ENCODE peak calls at places on chromosomes 3 and 15, in nine cellular contexts. C is choroid plexus epithelial cell, N is AG04450, V is heart left ventricle, K is AG10803, M is adrenal gland, X is HFF-Myc, D is heart right ventricle, O is cardiac fibroblast. W is an unnamed sample.

GRCh38 chr3:170171563-170171962 is 10.0 kb downstream of the PHC3 start:
- DNase-seq in C (no peak), N (no peak), V (no peak), K (no peak), M (no peak), X (no peak), D (no peak), O (no peak), W (no peak)

GRCh38 chr3:197219627-197220026 is 78.8 kb downstream of the DLG1 start:
- DNase-seq in C (no peak), N (no peak), V (no peak), K (no peak), M (no peak), X (no peak), D (no peak), O (no peak), W (no peak)

GRCh38 chr3:10933021-10933420 is 59.5 kb upstream of the SLC6A1 start:
- DNase-seq in C (no peak), N (no peak), V (no peak), K (no peak), M (peak), X (no peak), D (no peak), O (no peak), W (no peak)

GRCh38 chr3:136694321-136694720 is 57.9 kb downstream of the STAG1 start:
- DNase-seq in C (no peak), N (no peak), V (no peak), K (no peak), M (no peak), X (no peak), D (no peak), O (no peak), W (no peak)

GRCh38 chr15:74336061-74337005 is 31.1 kb downstream of the CYP11A1 start:
- DNase-seq in C (no peak), N (no peak), V (no peak), K (no peak), M (no peak), X (no peak), D (no peak), O (peak), W (peak)

GRCh38 chr3:32239638-32240550 is 1.4 kb downstream of the CMTM8 start:
- DNase-seq in C (peak), N (no peak), V (no peak), K (no peak), M (no peak), X (no peak), D (peak), O (peak), W (peak)

GRCh38 chr3:185711255-185711870 is 113.5 kb downstream of the IGF2BP2 start:
- DNase-seq in C (peak), N (no peak), V (no peak), K (peak), M (no peak), X (no peak), D (no peak), O (peak), W (peak)

GRCh38 chr3:195546130-195546560 is 3.0 kb upstream of the PPP1R2 start:
- DNase-seq in C (peak), N (no peak), V (peak), K (peak), M (peak), X (peak), D (peak), O (peak), W (peak)

GRCh38 chr3:108931025-108931424 is 22.7 kb downstream of the GUCA1C start:
- DNase-seq in C (no peak), N (no peak), V (no peak), K (no peak), M (no peak), X (no peak), D (no peak), O (no peak), W (no peak)

GRCh38 chr3:94184781-94185180 is 121.9 kb downstream of the NSUN3 start:
- DNase-seq in C (peak), N (no peak), V (no peak), K (peak), M (no peak), X (no peak), D (no peak), O (peak), W (peak)

GRCh38 chr15:39228889-39229288 is 352.0 kb upstream of the THBS1 start:
- DNase-seq in C (no peak), N (no peak), V (no peak), K (no peak), M (no peak), X (no peak), D (no peak), O (no peak), W (no peak)

GRCh38 chr3:82676356-82677026 is 915.0 kb upstream of the GBE1 start:
- DNase-seq in C (peak), N (no peak), V (no peak), K (no peak), M (no peak), X (no peak), D (no peak), O (no peak), W (no peak)

GRCh38 chr3:7543294-7543693 is 682.4 kb downstream of the GRM7 start:
- DNase-seq in C (no peak), N (no peak), V (no peak), K (no peak), M (no peak), X (no peak), D (no peak), O (peak), W (peak)

GRCh38 chr15:62482715-62483429 is 317.8 kb upstream of the C2CD4B start:
- DNase-seq in C (peak), N (no peak), V (no peak), K (peak), M (no peak), X (no peak), D (no peak), O (peak), W (no peak)

GRCh38 chr15:62119224-62119925 is 45.7 kb downstream of the C2CD4B start:
- DNase-seq in C (peak), N (peak), V (no peak), K (peak), M (no peak), X (peak), D (peak), O (peak), W (peak)

GRCh38 chr15:99474041-99474906 is 91.5 kb upstream of the MEF2A start:
- DNase-seq in C (no peak), N (no peak), V (peak), K (no peak), M (peak), X (no peak), D (peak), O (peak), W (no peak)

GRCh38 chr3:41997702-41998551 is 36.0 kb upstream of the ULK4 start:
- DNase-seq in C (peak), N (no peak), V (no peak), K (no peak), M (no peak), X (no peak), D (no peak), O (peak), W (peak)

GRCh38 chr3:14543446-14543845 is 3.3 kb upstream of the GRIP2 start:
- DNase-seq in C (no peak), N (no peak), V (no peak), K (no peak), M (no peak), X (no peak), D (no peak), O (no peak), W (no peak)

GRCh38 chr15:96360581-96361308 is 30.2 kb downstream of the NR2F2 start:
- DNase-seq in C (no peak), N (no peak), V (no peak), K (no peak), M (no peak), X (no peak), D (no peak), O (no peak), W (no peak)

GRCh38 chr3:153210660-153211059 is 48.6 kb downstream of the RAP2B start:
- DNase-seq in C (no peak), N (no peak), V (no peak), K (peak), M (no peak), X (no peak), D (no peak), O (no peak), W (no peak)

GRCh38 chr3:171614318-171614967 is 154.2 kb upstream of the TNIK start:
- DNase-seq in C (peak), N (no peak), V (peak), K (no peak), M (no peak), X (no peak), D (peak), O (peak), W (peak)

GRCh38 chr3:7710284-7710683 is 791.3 kb upstream of the LMCD1 start:
- DNase-seq in C (no peak), N (no peak), V (no peak), K (no peak), M (no peak), X (no peak), D (no peak), O (no peak), W (no peak)

GRCh38 chr3:66405701-66406091 is 95.1 kb downstream of the LRIG1 start:
- DNase-seq in C (peak), N (peak), V (no peak), K (peak), M (peak), X (peak), D (no peak), O (peak), W (peak)

GRCh38 chr3:59982510-59982909 is 932.7 kb upstream of the CFAP20DC start:
- DNase-seq in C (no peak), N (no peak), V (no peak), K (no peak), M (no peak), X (no peak), D (no peak), O (no peak), W (no peak)

GRCh38 chr3:42526616-42527367 is 24.3 kb downstream of the VIPR1 start:
- DNase-seq in C (no peak), N (no peak), V (no peak), K (no peak), M (no peak), X (no peak), D (no peak), O (no peak), W (no peak)

GRCh38 chr15:73031648-73032047 is 20.6 kb upstream of the NEO1 start:
- DNase-seq in C (no peak), N (no peak), V (no peak), K (no peak), M (no peak), X (no peak), D (no peak), O (no peak), W (no peak)

GRCh38 chr3:24686764-24687163 is 192.1 kb upstream of the THRB start:
- DNase-seq in C (peak), N (no peak), V (no peak), K (peak), M (no peak), X (no peak), D (no peak), O (peak), W (peak)

GRCh38 chr15:92059036-92059970 is 205.8 kb downstream of the SLCO3A1 start:
- DNase-seq in C (no peak), N (no peak), V (peak), K (no peak), M (no peak), X (no peak), D (peak), O (no peak), W (no peak)

GRCh38 chr3:37321260-37321852 is 147.0 kb upstream of the LRRFIP2 start:
- DNase-seq in C (peak), N (no peak), V (no peak), K (peak), M (no peak), X (no peak), D (no peak), O (peak), W (peak)

GRCh38 chr15:40873625-40874561 is at the start of gene RHOV:
- DNase-seq in C (peak), N (no peak), V (peak), K (peak), M (peak), X (no peak), D (no peak), O (peak), W (peak)

GRCh38 chr3:32643354-32643753 is 41.6 kb upstream of the CNOT10 start:
- DNase-seq in C (no peak), N (no peak), V (no peak), K (no peak), M (no peak), X (no peak), D (no peak), O (no peak), W (no peak)

GRCh38 chr3:115165701-115166100 is 18.6 kb upstream of the ZBTB20 start:
- DNase-seq in C (no peak), N (no peak), V (no peak), K (peak), M (no peak), X (no peak), D (no peak), O (no peak), W (no peak)
- H3K4me3 ChIP-seq in C (no peak), N (no peak), V (no peak), K (no peak), M (no peak), X (no peak), D (no peak), O (no peak), W (no peak)

DNA sequence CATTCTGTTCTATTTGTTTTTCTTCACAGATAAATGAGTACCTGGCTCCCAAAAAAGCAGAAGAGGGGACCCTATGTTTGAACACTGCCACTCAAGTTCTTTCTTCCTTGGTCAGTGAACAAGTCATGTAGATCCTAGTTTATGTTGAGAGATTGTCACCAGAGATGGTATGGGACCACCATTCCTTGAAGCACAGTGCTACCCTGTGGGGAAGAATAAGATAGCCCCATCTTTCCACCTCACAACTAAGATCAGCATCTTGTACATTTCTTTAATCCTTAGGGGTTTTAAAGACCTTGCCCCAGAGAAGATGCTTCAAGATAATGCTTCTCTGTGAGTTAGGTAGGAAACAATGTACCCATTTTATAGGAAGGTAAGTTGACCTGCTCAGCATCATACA is 233.5 kb upstream of the WNT5A start:
- DNase-seq in C (peak), N (no peak), V (no peak), K (peak), M (no peak), X (no peak), D (no peak), O (peak), W (peak)
- TF ChIP-seq CTCF in C (peak), N (peak), V (no peak), K (peak), M (peak), X (peak), D (no peak), O (peak), W (peak)

GRCh38 chr3:48151807-48152427 is 36.3 kb downstream of the CDC25A start:
- DNase-seq in C (no peak), N (no peak), V (no peak), K (no peak), M (peak), X (no peak), D (peak), O (no peak), W (no peak)

GRCh38 chr3:48155122-48155521 is 33.1 kb downstream of the CDC25A start:
- DNase-seq in C (peak), N (peak), V (no peak), K (peak), M (no peak), X (peak), D (no peak), O (peak), W (peak)

DNA sequence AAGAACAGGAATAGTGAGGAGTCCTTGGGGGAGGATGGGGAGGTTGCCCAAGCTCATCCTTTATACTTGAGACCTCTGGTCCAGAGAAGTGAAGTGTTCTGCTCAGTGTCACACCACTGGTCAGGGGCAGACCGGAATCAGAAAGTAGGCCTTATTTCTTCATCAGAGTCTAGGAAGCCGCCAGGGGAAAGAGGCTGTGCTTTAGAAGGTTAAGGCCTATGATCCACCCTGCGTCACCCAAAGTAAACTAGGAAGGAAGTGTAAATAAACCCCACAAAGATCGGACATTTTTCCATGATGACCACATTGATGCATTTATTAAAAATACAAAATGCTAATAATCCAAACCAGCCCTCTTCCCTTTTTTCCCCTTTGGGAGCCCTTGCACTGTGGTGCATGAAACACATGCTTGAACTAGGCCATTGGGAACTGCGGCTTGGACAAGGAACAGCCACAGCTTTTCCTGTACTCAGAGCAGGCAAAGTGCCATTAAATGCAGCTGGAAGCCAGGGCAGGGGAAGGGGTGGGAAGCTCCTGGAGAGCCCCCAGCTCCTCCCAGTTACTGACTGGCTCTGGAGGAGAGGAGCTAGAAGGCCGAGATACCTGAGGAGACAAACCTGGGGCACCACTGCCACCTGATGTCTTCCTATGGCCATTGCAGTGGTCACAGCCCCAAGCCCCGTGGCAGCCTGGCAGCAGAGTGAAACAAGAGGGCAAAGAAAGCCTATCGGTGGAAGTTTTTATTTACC is 37.0 kb downstream of the CDC25A start:
- DNase-seq in C (peak), N (peak), V (peak), K (peak), M (peak), X (peak), D (peak), O (peak), W (peak)
- H3K4me3 ChIP-seq in C (no peak), N (no peak), V (no peak), K (no peak), M (no peak), X (no peak), D (no peak), O (no peak), W (no peak)

GRCh38 chr3:174438501-174439156 is 420.5 kb upstream of the NAALADL2 start:
- DNase-seq in C (peak), N (no peak), V (no peak), K (peak), M (no peak), X (no peak), D (no peak), O (peak), W (peak)
- TF ChIP-seq CTCF in C (no peak), N (no peak), V (no peak), K (no peak), M (no peak), X (no peak), D (no peak), O (no peak), W (no peak)

DNA sequence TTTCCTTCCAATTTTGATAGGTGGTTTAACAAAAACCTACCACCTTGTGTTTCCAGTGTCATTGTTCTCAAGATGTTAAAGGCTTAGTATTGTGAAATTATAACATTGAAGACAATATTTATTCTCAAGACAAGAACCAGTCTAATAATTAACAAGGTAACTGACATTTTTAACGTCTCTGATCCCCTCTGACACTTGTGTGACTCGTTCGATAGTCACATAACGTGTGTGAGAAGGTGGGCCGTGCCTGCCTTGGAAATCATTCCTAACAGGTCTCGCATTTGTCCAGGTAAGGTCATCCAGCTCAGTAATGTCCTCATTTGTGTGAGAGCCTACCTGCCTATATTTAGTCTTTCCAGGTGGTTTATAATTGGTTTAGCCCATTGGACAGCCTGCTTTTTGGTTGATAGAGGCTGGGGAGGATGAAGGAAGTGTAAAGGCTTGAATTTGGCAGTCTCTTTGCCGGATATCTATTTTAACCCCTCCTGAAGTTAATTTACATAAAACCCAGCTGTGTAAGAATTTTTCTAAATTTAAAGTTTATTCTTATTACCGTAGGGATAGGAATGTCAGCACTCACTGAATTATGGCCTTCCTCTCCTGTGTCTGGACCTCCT is 94.4 kb downstream of the AKAP13 start:
- DNase-seq in C (no peak), N (no peak), V (no peak), K (peak), M (no peak), X (no peak), D (no peak), O (no peak), W (no peak)
- H3K4me3 ChIP-seq in C (no peak), N (no peak), V (no peak), K (no peak), M (no peak), X (no peak), D (no peak), O (no peak), W (no peak)